ENCODE peak calls at places on chromosome 6, in seven cellular contexts. K is epithelial cell of prostate, D is Ammon's horn, Z is NCI-H2107, F is MCF 10A, I is Calu3, V is ureter. P is an unnamed sample.

GRCh38 chr6:35080016-35080680 is 61.0 kb downstream of the TCP11 start:
- DNase-seq in K (no peak), D (no peak), Z (no peak), F (no peak), I (no peak), V (no peak), P (no peak)

GRCh38 chr6:40376113-40376650 is 211.0 kb downstream of the LRFN2 start:
- DNase-seq in K (no peak), D (no peak), Z (no peak), F (no peak), I (no peak), V (no peak), P (peak)

GRCh38 chr6:165663736-165664552 is 903 bp upstream of the PDE10A start:
- DNase-seq in K (no peak), D (no peak), Z (no peak), F (no peak), I (peak), V (no peak), P (no peak)

GRCh38 chr6:16333580-16333979 is 95.2 kb downstream of the GMPR start:
- DNase-seq in K (peak), D (no peak), Z (no peak), F (peak), I (no peak), V (no peak), P (no peak)

GRCh38 chr6:9831783-9832182 is 583.1 kb downstream of the TFAP2A start:
- DNase-seq in K (no peak), D (no peak), Z (no peak), F (no peak), I (no peak), V (no peak), P (no peak)

GRCh38 chr6:169738204-169738971 is 13.0 kb downstream of the DYNLT2 start:
- DNase-seq in K (no peak), D (no peak), Z (peak), F (no peak), I (no peak), V (no peak), P (no peak)

GRCh38 chr6:4133941-4134838 is 1.2 kb downstream of the ECI2 start:
- DNase-seq in K (no peak), D (no peak), Z (no peak), F (peak), I (peak), V (no peak), P (no peak)

GRCh38 chr6:55826941-55827340 is 48.4 kb downstream of the BMP5 start:
- DNase-seq in K (no peak), D (no peak), Z (no peak), F (no peak), I (no peak), V (no peak), P (no peak)

GRCh38 chr6:138287144-138287955 is 69.1 kb upstream of the PBOV1 start:
- DNase-seq in K (no peak), D (no peak), Z (peak), F (peak), I (peak), V (peak), P (peak)

GRCh38 chr6:26251354-26252081 is 113.5 kb upstream of the BTN3A2 start:
- DNase-seq in K (peak), D (peak), Z (peak), F (peak), I (peak), V (peak), P (peak)

GRCh38 chr6:38115633-38116022 is 296.1 kb downstream of the ZFAND3 start:
- DNase-seq in K (no peak), D (no peak), Z (no peak), F (no peak), I (no peak), V (no peak), P (no peak)

GRCh38 chr6:3109755-3110154 is 8.8 kb upstream of the BPHL start:
- DNase-seq in K (peak), D (no peak), Z (no peak), F (no peak), I (no peak), V (no peak), P (no peak)

GRCh38 chr6:84892666-84893065 is 128.3 kb upstream of the TBX18 start:
- DNase-seq in K (no peak), D (no peak), Z (no peak), F (peak), I (no peak), V (no peak), P (no peak)

GRCh38 chr6:73579389-73579788 is 58.6 kb upstream of the EEF1A1 start:
- DNase-seq in K (no peak), D (no peak), Z (no peak), F (no peak), I (peak), V (no peak), P (no peak)

GRCh38 chr6:147507162-147508072 is 1.1 kb upstream of the SAMD5 start:
- DNase-seq in K (no peak), D (no peak), Z (no peak), F (peak), I (peak), V (no peak), P (no peak)

GRCh38 chr6:44009425-44010321 is 117.6 kb downstream of the MRPL14 start:
- DNase-seq in K (no peak), D (no peak), Z (no peak), F (peak), I (peak), V (no peak), P (no peak)

GRCh38 chr6:16670183-16670582 is 91.1 kb downstream of the ATXN1 start:
- DNase-seq in K (no peak), D (peak), Z (no peak), F (no peak), I (peak), V (no peak), P (no peak)

GRCh38 chr6:1437553-1438406 is 48.4 kb downstream of the FOXF2 start:
- DNase-seq in K (no peak), D (no peak), Z (no peak), F (no peak), I (no peak), V (peak), P (no peak)

GRCh38 chr6:21300439-21300838 is 293.1 kb upstream of the SOX4 start:
- DNase-seq in K (no peak), D (no peak), Z (no peak), F (no peak), I (no peak), V (no peak), P (no peak)

GRCh38 chr6:41284726-41285125 is 1.8 kb downstream of the TREM1 start:
- DNase-seq in K (no peak), D (no peak), Z (no peak), F (peak), I (peak), V (no peak), P (no peak)

GRCh38 chr6:90765491-90765890 is 178.6 kb upstream of the MAP3K7 start:
- DNase-seq in K (no peak), D (no peak), Z (no peak), F (no peak), I (no peak), V (no peak), P (no peak)

GRCh38 chr6:170291271-170292110 is 613 bp upstream of the DLL1 start:
- DNase-seq in K (no peak), D (peak), Z (peak), F (peak), I (no peak), V (peak), P (peak)

GRCh38 chr6:72788188-72788587 is 166.3 kb downstream of the KCNQ5 start:
- DNase-seq in K (peak), D (no peak), Z (no peak), F (peak), I (no peak), V (no peak), P (no peak)

GRCh38 chr6:14258695-14259655 is 141.4 kb downstream of the CD83 start:
- DNase-seq in K (no peak), D (no peak), Z (no peak), F (no peak), I (no peak), V (no peak), P (no peak)

GRCh38 chr6:166830185-166830890 is 126.0 kb downstream of the RNASET2 start:
- DNase-seq in K (no peak), D (peak), Z (no peak), F (no peak), I (no peak), V (no peak), P (no peak)

GRCh38 chr6:118324081-118324480 is 224.0 kb upstream of the PLN start:
- DNase-seq in K (no peak), D (no peak), Z (no peak), F (no peak), I (peak), V (no peak), P (no peak)

GRCh38 chr6:111950661-111951426 is 77.6 kb upstream of the FYN start:
- DNase-seq in K (no peak), D (no peak), Z (no peak), F (peak), I (no peak), V (no peak), P (no peak)

GRCh38 chr6:1022719-1023118 is 289.2 kb upstream of the FOXQ1 start:
- DNase-seq in K (no peak), D (no peak), Z (no peak), F (no peak), I (no peak), V (no peak), P (no peak)

GRCh38 chr6:4844108-4844507 is 67.9 kb downstream of the CDYL start:
- DNase-seq in K (no peak), D (no peak), Z (no peak), F (no peak), I (no peak), V (no peak), P (no peak)

GRCh38 chr6:14447240-14447639 is 329.7 kb downstream of the CD83 start:
- DNase-seq in K (peak), D (no peak), Z (no peak), F (no peak), I (no peak), V (no peak), P (no peak)

GRCh38 chr6:144478487-144478886 is 193.4 kb downstream of the UTRN start:
- DNase-seq in K (no peak), D (peak), Z (no peak), F (no peak), I (no peak), V (no peak), P (no peak)

GRCh38 chr6:24520929-24521546 is 26.3 kb downstream of the ALDH5A1 start:
- DNase-seq in K (no peak), D (no peak), Z (no peak), F (peak), I (peak), V (no peak), P (peak)

P was measured in cerebellum.